ENCODE peak calls at places on chromosomes 4 and X, in nine cellular contexts. Y is heart left ventricle, S is thyroid gland, H is tibial nerve, P is right lobe of liver, T is GM12891, N is IMR-90, U is uterus, D is adrenal gland. I is an unnamed sample.

GRCh38 chr4:105944535-105944934 is 49.3 kb downstream of the NPNT start:
- DNase-seq in Y (no peak), U (no peak), P (no peak), N (peak), S (peak), H (no peak), T (no peak), D (peak), I (no peak)

GRCh38 chr4:24850669-24851068 is 55.3 kb downstream of the SOD3 start:
- DNase-seq in U (peak), D (no peak), H (no peak), P (no peak), N (peak), T (no peak), Y (no peak), S (no peak), I (peak)

GRCh38 chr4:3406431-3406830 is 35.3 kb upstream of the HGFAC start:
- DNase-seq in S (no peak), H (no peak), T (no peak), Y (peak), N (no peak), D (no peak), U (peak), P (no peak), I (no peak)

GRCh38 chrX:40092808-40093435 is 4.8 kb downstream of the BCOR start:
- DNase-seq in S (no peak), H (no peak), T (no peak), N (no peak), U (no peak), Y (no peak), D (no peak), P (no peak), I (no peak)

GRCh38 chrX:73127700-73128241 is 48.5 kb upstream of the PABPC1L2A start:
- DNase-seq in S (peak), P (no peak), D (no peak), Y (no peak), H (no peak), T (no peak), U (peak), N (no peak), I (no peak)

GRCh38 chr4:7359302-7360063 is 75.2 kb downstream of the PSAPL1 start:
- DNase-seq in Y (peak), D (no peak), S (peak), T (no peak), N (no peak), U (no peak), H (no peak), P (no peak), I (no peak)

GRCh38 chr4:95541094-95541493 is 7.7 kb downstream of the UNC5C start:
- DNase-seq in D (no peak), S (no peak), Y (no peak), P (no peak), T (no peak), H (no peak), N (no peak), U (no peak), I (no peak)

GRCh38 chr4:54255881-54256280 is 26.8 kb downstream of the PDGFRA start:
- DNase-seq in D (no peak), H (no peak), U (no peak), S (no peak), Y (no peak), N (peak), T (no peak), P (no peak), I (no peak)

GRCh38 chr4:56744030-56744429 is 62.9 kb upstream of the HOPX start:
- DNase-seq in H (no peak), Y (no peak), T (no peak), D (no peak), S (no peak), P (no peak), N (no peak), U (no peak), I (no peak)

GRCh38 chr4:15677507-15677988 is 4.1 kb upstream of the FAM200B start:
- DNase-seq in P (no peak), N (peak), Y (no peak), D (no peak), H (no peak), S (no peak), U (no peak), T (no peak), I (no peak)

GRCh38 chr4:53586121-53586816 is 5.0 kb downstream of the LNX1 start:
- DNase-seq in N (peak), P (no peak), U (no peak), T (no peak), H (no peak), D (no peak), S (no peak), Y (no peak), I (no peak)

GRCh38 chr4:57051100-57051499 is 59.1 kb downstream of the IGFBP7 start:
- DNase-seq in U (no peak), D (no peak), P (no peak), N (peak), S (no peak), H (no peak), T (no peak), Y (no peak), I (no peak)

GRCh38 chrX:103727115-103727514 is 16.4 kb downstream of the TMEM31 start:
- DNase-seq in S (no peak), T (no peak), U (no peak), H (no peak), Y (no peak), P (no peak), N (no peak), D (no peak), I (no peak)

GRCh38 chrX:125004799-125005198 is 314.9 kb upstream of the TEX13C start:
- DNase-seq in Y (no peak), D (no peak), T (no peak), H (no peak), U (no peak), P (no peak), N (no peak), S (no peak), I (no peak)

GRCh38 chrX:76148753-76149152 is 24.1 kb upstream of the PBDC1 start:
- DNase-seq in N (peak), U (peak), Y (no peak), D (peak), H (no peak), P (no peak), S (peak), T (no peak), I (peak)

GRCh38 chr4:212438-213174 is 88.3 kb downstream of the ZNF718 start:
- DNase-seq in T (no peak), H (no peak), N (peak), D (peak), S (peak), Y (peak), U (peak), P (peak), I (peak)

GRCh38 chr4:25351777-25352421 is 25.2 kb upstream of the ANAPC4 start:
- DNase-seq in U (no peak), H (no peak), D (no peak), P (no peak), T (no peak), Y (no peak), S (no peak), N (peak), I (no peak)

GRCh38 chr4:26325191-26325590 is 4.4 kb downstream of the RBPJ start:
- DNase-seq in U (no peak), N (peak), P (no peak), T (no peak), H (no peak), D (no peak), Y (no peak), S (no peak), I (no peak)

GRCh38 chr4:67104145-67104544 is 441.2 kb downstream of the CENPC start:
- DNase-seq in N (no peak), D (no peak), Y (no peak), T (no peak), H (no peak), U (no peak), S (no peak), P (no peak), I (no peak)

GRCh38 chr4:168643083-168643795 is 146.4 kb downstream of the PALLD start:
- DNase-seq in D (no peak), N (no peak), Y (no peak), U (no peak), H (no peak), P (no peak), S (no peak), T (no peak), I (no peak)

GRCh38 chrX:109855501-109855900 is 122.4 kb upstream of the ACSL4 start:
- DNase-seq in H (no peak), N (no peak), P (no peak), Y (no peak), T (no peak), U (no peak), D (no peak), S (no peak), I (no peak)

GRCh38 chr4:37793562-37793961 is 32.9 kb upstream of the PGM2 start:
- DNase-seq in P (no peak), Y (no peak), S (peak), D (no peak), T (no peak), N (peak), U (no peak), H (no peak), I (no peak)

GRCh38 chr4:37798616-37799015 is 27.9 kb upstream of the PGM2 start:
- DNase-seq in T (no peak), S (no peak), N (no peak), P (no peak), H (no peak), U (no peak), D (no peak), Y (no peak), I (no peak)

GRCh38 chr4:37797923-37798322 is 28.6 kb upstream of the PGM2 start:
- DNase-seq in P (no peak), S (no peak), T (no peak), Y (no peak), U (no peak), N (no peak), D (no peak), H (no peak), I (no peak)

GRCh38 chr4:37794046-37794445 is 32.4 kb upstream of the PGM2 start:
- DNase-seq in P (no peak), Y (no peak), T (no peak), S (no peak), D (no peak), H (no peak), U (no peak), N (no peak), I (no peak)

GRCh38 chr4:37795796-37796195 is 30.7 kb upstream of the PGM2 start:
- DNase-seq in T (no peak), P (no peak), Y (no peak), N (no peak), D (no peak), H (no peak), U (no peak), S (no peak), I (no peak)
- TF ChIP-seq POLR2A in T (no peak), P (no peak), Y (no peak), N (no peak), D (no peak), H (no peak), U (no peak), S (no peak), I (no peak)

DNA sequence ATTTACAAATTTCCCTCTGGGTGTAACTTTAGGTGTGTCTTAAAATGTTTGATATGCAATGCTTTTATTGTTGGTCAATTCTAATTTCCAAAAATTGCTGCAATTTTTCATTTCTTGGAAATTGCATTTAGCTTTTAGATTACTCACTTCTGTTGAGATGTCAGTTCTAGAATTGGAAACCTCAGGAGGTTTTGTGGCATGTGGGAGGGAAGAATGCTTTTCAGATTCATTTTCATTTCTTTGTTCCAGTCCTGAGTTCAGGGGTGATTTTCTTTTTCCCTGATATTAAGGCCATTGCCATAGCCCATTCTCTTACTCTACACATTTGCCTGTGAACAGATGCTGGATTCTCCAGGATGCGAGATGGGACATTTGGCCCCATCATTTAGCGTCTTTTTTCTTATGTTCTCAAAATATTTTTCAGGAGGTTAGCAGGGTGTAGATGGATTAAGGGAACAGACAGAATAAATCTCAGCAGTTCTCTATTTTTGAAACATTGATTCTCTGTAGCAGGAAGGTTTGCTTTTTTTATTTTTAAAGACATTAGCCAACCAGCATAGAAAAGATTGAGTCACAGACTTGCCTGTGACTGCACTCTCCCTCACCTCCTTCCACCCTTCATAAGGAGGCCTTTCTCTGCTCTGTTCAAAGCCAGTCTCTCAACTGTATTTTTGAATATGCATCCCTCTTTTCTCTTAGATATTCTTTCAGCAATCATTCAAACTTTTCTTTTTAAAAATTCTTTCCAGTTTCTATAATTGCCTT is 238.4 kb upstream of the ANXA3 start:
- DNase-seq in U (no peak), N (no peak), S (no peak), P (no peak), T (no peak), D (no peak), H (no peak), Y (no peak), I (no peak)
- TF ChIP-seq POLR2A in U (no peak), N (no peak), S (no peak), P (no peak), T (no peak), D (no peak), H (no peak), Y (no peak), I (no peak)

GRCh38 chrX:108091266-108091877 is at the start of the genes ATG4A and PSMD10:
- DNase-seq in N (peak), D (peak), Y (peak), S (peak), T (peak), U (peak), P (peak), H (peak), I (peak)
- TF ChIP-seq POLR2A in N (peak), D (peak), Y (peak), S (peak), T (no peak), U (peak), P (peak), H (peak), I (peak)

GRCh38 chrX:13398073-13398823 is 78.4 kb upstream of the ATXN3L start:
- DNase-seq in Y (no peak), D (peak), P (peak), T (no peak), H (no peak), S (no peak), U (peak), N (peak), I (peak)
- TF ChIP-seq POLR2A in Y (no peak), D (no peak), P (no peak), T (no peak), H (no peak), S (no peak), U (no peak), N (no peak), I (no peak)

DNA sequence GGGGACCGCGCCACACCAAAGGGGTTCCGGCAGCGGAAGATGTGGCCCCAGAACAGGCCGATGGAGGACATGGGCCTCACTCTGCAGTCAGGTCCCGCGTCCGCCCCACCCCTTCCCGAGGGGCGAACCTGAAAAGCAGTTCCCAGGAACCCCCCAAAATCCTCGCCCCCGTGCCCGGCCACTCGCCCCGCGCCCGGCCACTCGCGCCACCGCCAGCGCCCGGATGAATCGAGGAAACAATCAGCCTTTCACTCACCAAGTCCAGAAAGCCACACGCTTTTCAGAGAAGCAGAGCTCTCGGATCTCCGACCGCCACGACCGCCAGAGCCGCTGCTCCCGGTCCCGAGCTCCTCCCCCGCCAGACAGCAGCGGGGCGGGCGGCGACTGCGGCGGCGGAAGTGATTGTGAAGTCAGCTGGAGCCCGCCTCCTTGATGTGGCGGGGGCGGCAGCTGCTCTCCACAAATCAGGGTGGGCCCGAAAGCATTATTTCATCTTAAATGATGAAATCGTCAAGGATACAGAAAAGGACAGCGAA is at the start of gene PJA1:
- DNase-seq in S (peak), H (peak), D (peak), Y (peak), T (peak), N (peak), P (peak), U (peak), I (peak)
- TF ChIP-seq POLR2A in S (peak), H (peak), D (peak), Y (peak), T (no peak), N (peak), P (peak), U (peak), I (peak)

GRCh38 chrX:149939271-149940014 is 1.2 kb upstream of the EOLA2 start:
- DNase-seq in H (peak), Y (peak), D (peak), S (peak), N (peak), T (no peak), P (peak), U (peak), I (peak)

GRCh38 chrX:149938427-149939270 is at the start of gene EOLA2:
- DNase-seq in T (peak), H (peak), U (peak), Y (peak), S (peak), N (peak), P (peak), D (peak), I (peak)

GRCh38 chrX:149940015-149940716 is 1.9 kb upstream of the EOLA2 start:
- DNase-seq in U (peak), H (peak), T (peak), Y (peak), D (peak), N (peak), P (peak), S (peak), I (peak)

GRCh38 chrX:149937881-149938426 is 337 bp downstream of the EOLA2 start:
- DNase-seq in S (peak), T (no peak), U (no peak), H (no peak), N (peak), P (peak), Y (no peak), D (peak), I (no peak)
- TF ChIP-seq POLR2A in S (no peak), T (peak), U (no peak), H (no peak), N (peak), P (peak), Y (no peak), D (no peak), I (no peak)